ENCODE peak calls at places on chromosomes 12 and 14, in seven cellular contexts. One of them, this sample, is unnamed.

GRCh38 chr14:23639048-23639890 is 3.1 kb downstream of the DHRS2 start:
- DNase-seq in NCI-H460: no peak
- DNase-seq in T-helper 1 cell: no peak
- DNase-seq in NCI-H1092 treated with DMSO at 0.1 percent for 48 hours: no peak
- DNase-seq in endothelial cell: no peak
- DNase-seq in activated CD4-positive, alpha-beta T cell treated with anti-CD3 and anti-CD28 coated beads for 48 hours: no peak
- DNase-seq in heart right ventricle: no peak
- DNase-seq in this sample: no peak

GRCh38 chr14:73741386-73741875 is 27.2 kb upstream of the PNMA1 start:
- DNase-seq in NCI-H460: no peak
- DNase-seq in T-helper 1 cell: peak
- DNase-seq in NCI-H1092 treated with DMSO at 0.1 percent for 48 hours: no peak
- DNase-seq in endothelial cell: peak
- DNase-seq in activated CD4-positive, alpha-beta T cell treated with anti-CD3 and anti-CD28 coated beads for 48 hours: peak
- DNase-seq in heart right ventricle: peak
- DNase-seq in this sample: peak

GRCh38 chr14:102323102-102323501 is 3.6 kb downstream of the ZNF839 start:
- DNase-seq in NCI-H460: peak
- DNase-seq in T-helper 1 cell: no peak
- DNase-seq in NCI-H1092 treated with DMSO at 0.1 percent for 48 hours: peak
- DNase-seq in endothelial cell: peak
- DNase-seq in activated CD4-positive, alpha-beta T cell treated with anti-CD3 and anti-CD28 coated beads for 48 hours: peak
- DNase-seq in heart right ventricle: peak
- DNase-seq in this sample: peak

GRCh38 chr12:42742691-42743090 is 153.1 kb upstream of the PRICKLE1 start:
- DNase-seq in NCI-H460: peak
- DNase-seq in T-helper 1 cell: no peak
- DNase-seq in NCI-H1092 treated with DMSO at 0.1 percent for 48 hours: no peak
- DNase-seq in endothelial cell: no peak
- DNase-seq in activated CD4-positive, alpha-beta T cell treated with anti-CD3 and anti-CD28 coated beads for 48 hours: no peak
- DNase-seq in heart right ventricle: no peak
- DNase-seq in this sample: no peak

GRCh38 chr12:93572712-93573551 is 457 bp downstream of the SOCS2 start:
- DNase-seq in NCI-H460: no peak
- DNase-seq in T-helper 1 cell: no peak
- DNase-seq in NCI-H1092 treated with DMSO at 0.1 percent for 48 hours: no peak
- DNase-seq in endothelial cell: peak
- DNase-seq in activated CD4-positive, alpha-beta T cell treated with anti-CD3 and anti-CD28 coated beads for 48 hours: peak
- DNase-seq in heart right ventricle: peak
- DNase-seq in this sample: peak

GRCh38 chr14:73743431-73743931 is 29.3 kb upstream of the PNMA1 start:
- DNase-seq in NCI-H460: no peak
- DNase-seq in T-helper 1 cell: peak
- DNase-seq in NCI-H1092 treated with DMSO at 0.1 percent for 48 hours: no peak
- DNase-seq in endothelial cell: peak
- DNase-seq in activated CD4-positive, alpha-beta T cell treated with anti-CD3 and anti-CD28 coated beads for 48 hours: peak
- DNase-seq in heart right ventricle: no peak
- DNase-seq in this sample: no peak

GRCh38 chr12:47946413-47947107 is 16.8 kb upstream of the TMEM106C start:
- DNase-seq in NCI-H460: no peak
- DNase-seq in T-helper 1 cell: no peak
- DNase-seq in NCI-H1092 treated with DMSO at 0.1 percent for 48 hours: no peak
- DNase-seq in endothelial cell: no peak
- DNase-seq in activated CD4-positive, alpha-beta T cell treated with anti-CD3 and anti-CD28 coated beads for 48 hours: no peak
- DNase-seq in heart right ventricle: no peak
- DNase-seq in this sample: no peak

GRCh38 chr12:57990241-57990883 is 49.0 kb downstream of the ATP23 start:
- DNase-seq in NCI-H460: no peak
- DNase-seq in T-helper 1 cell: no peak
- DNase-seq in NCI-H1092 treated with DMSO at 0.1 percent for 48 hours: no peak
- DNase-seq in endothelial cell: no peak
- DNase-seq in activated CD4-positive, alpha-beta T cell treated with anti-CD3 and anti-CD28 coated beads for 48 hours: no peak
- DNase-seq in heart right ventricle: no peak
- DNase-seq in this sample: no peak

GRCh38 chr14:46574236-46574970 is 77.2 kb downstream of the RPL10L start:
- DNase-seq in NCI-H460: peak
- DNase-seq in T-helper 1 cell: no peak
- DNase-seq in NCI-H1092 treated with DMSO at 0.1 percent for 48 hours: no peak
- DNase-seq in endothelial cell: no peak
- DNase-seq in activated CD4-positive, alpha-beta T cell treated with anti-CD3 and anti-CD28 coated beads for 48 hours: no peak
- DNase-seq in heart right ventricle: no peak
- DNase-seq in this sample: no peak

GRCh38 chr12:50545783-50546182 is 41.0 kb downstream of the DIP2B start:
- DNase-seq in NCI-H460: no peak
- DNase-seq in T-helper 1 cell: no peak
- DNase-seq in NCI-H1092 treated with DMSO at 0.1 percent for 48 hours: no peak
- DNase-seq in endothelial cell: no peak
- DNase-seq in activated CD4-positive, alpha-beta T cell treated with anti-CD3 and anti-CD28 coated beads for 48 hours: no peak
- DNase-seq in heart right ventricle: no peak
- DNase-seq in this sample: no peak

GRCh38 chr12:108564724-108565123 is 2.3 kb downstream of the ISCU start:
- DNase-seq in NCI-H460: no peak
- DNase-seq in T-helper 1 cell: no peak
- DNase-seq in NCI-H1092 treated with DMSO at 0.1 percent for 48 hours: peak
- DNase-seq in endothelial cell: no peak
- DNase-seq in activated CD4-positive, alpha-beta T cell treated with anti-CD3 and anti-CD28 coated beads for 48 hours: no peak
- DNase-seq in heart right ventricle: no peak
- DNase-seq in this sample: no peak

GRCh38 chr12:57190037-57190436 is 26.6 kb upstream of the NXPH4 start:
- DNase-seq in NCI-H460: no peak
- DNase-seq in T-helper 1 cell: no peak
- DNase-seq in NCI-H1092 treated with DMSO at 0.1 percent for 48 hours: no peak
- DNase-seq in endothelial cell: no peak
- DNase-seq in activated CD4-positive, alpha-beta T cell treated with anti-CD3 and anti-CD28 coated beads for 48 hours: no peak
- DNase-seq in heart right ventricle: peak
- DNase-seq in this sample: no peak

GRCh38 chr14:104783484-104784217 is 11.9 kb downstream of the AKT1 start:
- DNase-seq in NCI-H460: no peak
- DNase-seq in T-helper 1 cell: no peak
- DNase-seq in NCI-H1092 treated with DMSO at 0.1 percent for 48 hours: no peak
- DNase-seq in endothelial cell: no peak
- DNase-seq in activated CD4-positive, alpha-beta T cell treated with anti-CD3 and anti-CD28 coated beads for 48 hours: no peak
- DNase-seq in heart right ventricle: no peak
- DNase-seq in this sample: no peak

GRCh38 chr12:108779998-108780688 is 48.8 kb upstream of the CORO1C start:
- DNase-seq in NCI-H460: no peak
- DNase-seq in T-helper 1 cell: no peak
- DNase-seq in NCI-H1092 treated with DMSO at 0.1 percent for 48 hours: no peak
- DNase-seq in endothelial cell: no peak
- DNase-seq in activated CD4-positive, alpha-beta T cell treated with anti-CD3 and anti-CD28 coated beads for 48 hours: no peak
- DNase-seq in heart right ventricle: no peak
- DNase-seq in this sample: no peak

GRCh38 chr12:132153501-132154340 is 9.5 kb downstream of the NOC4L start:
- DNase-seq in NCI-H460: peak
- DNase-seq in T-helper 1 cell: peak
- DNase-seq in NCI-H1092 treated with DMSO at 0.1 percent for 48 hours: peak
- DNase-seq in endothelial cell: peak
- DNase-seq in activated CD4-positive, alpha-beta T cell treated with anti-CD3 and anti-CD28 coated beads for 48 hours: peak
- DNase-seq in heart right ventricle: peak
- DNase-seq in this sample: peak

GRCh38 chr12:34399631-34400422 is 377.5 kb downstream of the ALG10 start:
- DNase-seq in NCI-H460: no peak
- DNase-seq in T-helper 1 cell: no peak
- DNase-seq in NCI-H1092 treated with DMSO at 0.1 percent for 48 hours: no peak
- DNase-seq in endothelial cell: peak
- DNase-seq in activated CD4-positive, alpha-beta T cell treated with anti-CD3 and anti-CD28 coated beads for 48 hours: no peak
- DNase-seq in heart right ventricle: peak
- DNase-seq in this sample: no peak

GRCh38 chr12:129064201-129064881 is 211.1 kb downstream of the GLT1D1 start:
- DNase-seq in NCI-H460: no peak
- DNase-seq in T-helper 1 cell: no peak
- DNase-seq in NCI-H1092 treated with DMSO at 0.1 percent for 48 hours: peak
- DNase-seq in endothelial cell: no peak
- DNase-seq in activated CD4-positive, alpha-beta T cell treated with anti-CD3 and anti-CD28 coated beads for 48 hours: no peak
- DNase-seq in heart right ventricle: no peak
- DNase-seq in this sample: no peak

GRCh38 chr12:92226036-92226661 is 80.5 kb upstream of the BTG1 start:
- DNase-seq in NCI-H460: no peak
- DNase-seq in T-helper 1 cell: no peak
- DNase-seq in NCI-H1092 treated with DMSO at 0.1 percent for 48 hours: no peak
- DNase-seq in endothelial cell: no peak
- DNase-seq in activated CD4-positive, alpha-beta T cell treated with anti-CD3 and anti-CD28 coated beads for 48 hours: no peak
- DNase-seq in heart right ventricle: no peak
- DNase-seq in this sample: no peak

GRCh38 chr14:100778078-100778927 is 47.6 kb upstream of the MEG3 start:
- DNase-seq in NCI-H460: no peak
- DNase-seq in T-helper 1 cell: no peak
- DNase-seq in NCI-H1092 treated with DMSO at 0.1 percent for 48 hours: no peak
- DNase-seq in endothelial cell: no peak
- DNase-seq in activated CD4-positive, alpha-beta T cell treated with anti-CD3 and anti-CD28 coated beads for 48 hours: no peak
- DNase-seq in heart right ventricle: no peak
- DNase-seq in this sample: no peak

GRCh38 chr14:53714495-53715389 is 241.9 kb downstream of the BMP4 start:
- DNase-seq in NCI-H460: no peak
- DNase-seq in T-helper 1 cell: no peak
- DNase-seq in NCI-H1092 treated with DMSO at 0.1 percent for 48 hours: no peak
- DNase-seq in endothelial cell: no peak
- DNase-seq in activated CD4-positive, alpha-beta T cell treated with anti-CD3 and anti-CD28 coated beads for 48 hours: no peak
- DNase-seq in heart right ventricle: no peak
- DNase-seq in this sample: no peak

GRCh38 chr14:69405762-69406161 is 7.3 kb downstream of the SLC39A9 start:
- DNase-seq in NCI-H460: no peak
- DNase-seq in T-helper 1 cell: no peak
- DNase-seq in NCI-H1092 treated with DMSO at 0.1 percent for 48 hours: no peak
- DNase-seq in endothelial cell: no peak
- DNase-seq in activated CD4-positive, alpha-beta T cell treated with anti-CD3 and anti-CD28 coated beads for 48 hours: no peak
- DNase-seq in heart right ventricle: no peak
- DNase-seq in this sample: no peak

GRCh38 chr12:127393896-127394295 is 873.1 kb upstream of the TMEM132C start:
- DNase-seq in NCI-H460: no peak
- DNase-seq in T-helper 1 cell: no peak
- DNase-seq in NCI-H1092 treated with DMSO at 0.1 percent for 48 hours: no peak
- DNase-seq in endothelial cell: no peak
- DNase-seq in activated CD4-positive, alpha-beta T cell treated with anti-CD3 and anti-CD28 coated beads for 48 hours: no peak
- DNase-seq in heart right ventricle: no peak
- DNase-seq in this sample: no peak

GRCh38 chr12:90520002-90520734 is 434.8 kb downstream of the CCER1 start:
- DNase-seq in NCI-H460: no peak
- DNase-seq in T-helper 1 cell: no peak
- DNase-seq in NCI-H1092 treated with DMSO at 0.1 percent for 48 hours: no peak
- DNase-seq in endothelial cell: no peak
- DNase-seq in activated CD4-positive, alpha-beta T cell treated with anti-CD3 and anti-CD28 coated beads for 48 hours: no peak
- DNase-seq in heart right ventricle: no peak
- DNase-seq in this sample: no peak

GRCh38 chr12:6254491-6254890 is 54.3 kb downstream of the CD9 start:
- DNase-seq in NCI-H460: no peak
- DNase-seq in T-helper 1 cell: no peak
- DNase-seq in NCI-H1092 treated with DMSO at 0.1 percent for 48 hours: no peak
- DNase-seq in endothelial cell: no peak
- DNase-seq in activated CD4-positive, alpha-beta T cell treated with anti-CD3 and anti-CD28 coated beads for 48 hours: no peak
- DNase-seq in heart right ventricle: no peak
- DNase-seq in this sample: no peak

GRCh38 chr12:67789266-67789665 is 140.7 kb downstream of the DYRK2 start:
- DNase-seq in NCI-H460: no peak
- DNase-seq in T-helper 1 cell: no peak
- DNase-seq in NCI-H1092 treated with DMSO at 0.1 percent for 48 hours: no peak
- DNase-seq in endothelial cell: no peak
- DNase-seq in activated CD4-positive, alpha-beta T cell treated with anti-CD3 and anti-CD28 coated beads for 48 hours: no peak
- DNase-seq in heart right ventricle: no peak
- DNase-seq in this sample: no peak

GRCh38 chr14:104515059-104515810 is 64.3 kb upstream of the C14orf180 start:
- DNase-seq in NCI-H460: no peak
- DNase-seq in T-helper 1 cell: no peak
- DNase-seq in NCI-H1092 treated with DMSO at 0.1 percent for 48 hours: no peak
- DNase-seq in endothelial cell: no peak
- DNase-seq in activated CD4-positive, alpha-beta T cell treated with anti-CD3 and anti-CD28 coated beads for 48 hours: no peak
- DNase-seq in heart right ventricle: no peak
- DNase-seq in this sample: no peak

GRCh38 chr12:26563555-26563954 is 269.4 kb downstream of the ITPR2 start:
- DNase-seq in NCI-H460: no peak
- DNase-seq in T-helper 1 cell: no peak
- DNase-seq in NCI-H1092 treated with DMSO at 0.1 percent for 48 hours: no peak
- DNase-seq in endothelial cell: no peak
- DNase-seq in activated CD4-positive, alpha-beta T cell treated with anti-CD3 and anti-CD28 coated beads for 48 hours: no peak
- DNase-seq in heart right ventricle: no peak
- DNase-seq in this sample: no peak

GRCh38 chr14:39488600-39488999 is 56.4 kb upstream of the FBXO33 start:
- DNase-seq in NCI-H460: no peak
- DNase-seq in T-helper 1 cell: no peak
- DNase-seq in NCI-H1092 treated with DMSO at 0.1 percent for 48 hours: no peak
- DNase-seq in endothelial cell: peak
- DNase-seq in activated CD4-positive, alpha-beta T cell treated with anti-CD3 and anti-CD28 coated beads for 48 hours: no peak
- DNase-seq in heart right ventricle: no peak
- DNase-seq in this sample: peak

GRCh38 chr14:104445086-104445485 is 134.5 kb upstream of the C14orf180 start:
- DNase-seq in NCI-H460: no peak
- DNase-seq in T-helper 1 cell: no peak
- DNase-seq in NCI-H1092 treated with DMSO at 0.1 percent for 48 hours: no peak
- DNase-seq in endothelial cell: no peak
- DNase-seq in activated CD4-positive, alpha-beta T cell treated with anti-CD3 and anti-CD28 coated beads for 48 hours: no peak
- DNase-seq in heart right ventricle: no peak
- DNase-seq in this sample: no peak

GRCh38 chr12:116319316-116319715 is 41.8 kb upstream of the MED13L start:
- DNase-seq in NCI-H460: no peak
- DNase-seq in T-helper 1 cell: no peak
- DNase-seq in NCI-H1092 treated with DMSO at 0.1 percent for 48 hours: peak
- DNase-seq in endothelial cell: no peak
- DNase-seq in activated CD4-positive, alpha-beta T cell treated with anti-CD3 and anti-CD28 coated beads for 48 hours: no peak
- DNase-seq in heart right ventricle: no peak
- DNase-seq in this sample: no peak

GRCh38 chr14:79842270-79842669 is 369.0 kb downstream of the DIO2 start:
- DNase-seq in NCI-H460: peak
- DNase-seq in T-helper 1 cell: no peak
- DNase-seq in NCI-H1092 treated with DMSO at 0.1 percent for 48 hours: no peak
- DNase-seq in endothelial cell: no peak
- DNase-seq in activated CD4-positive, alpha-beta T cell treated with anti-CD3 and anti-CD28 coated beads for 48 hours: no peak
- DNase-seq in heart right ventricle: peak
- DNase-seq in this sample: no peak

GRCh38 chr14:102819790-102820330 is 42.6 kb downstream of the TRAF3 start:
- DNase-seq in NCI-H460: no peak
- DNase-seq in T-helper 1 cell: no peak
- DNase-seq in NCI-H1092 treated with DMSO at 0.1 percent for 48 hours: no peak
- DNase-seq in endothelial cell: no peak
- DNase-seq in activated CD4-positive, alpha-beta T cell treated with anti-CD3 and anti-CD28 coated beads for 48 hours: no peak
- DNase-seq in heart right ventricle: no peak
- DNase-seq in this sample: no peak

GRCh38 chr12:1644523-1645438 is 15.8 kb downstream of the WNT5B start:
- DNase-seq in NCI-H460: no peak
- DNase-seq in T-helper 1 cell: no peak
- DNase-seq in NCI-H1092 treated with DMSO at 0.1 percent for 48 hours: peak
- DNase-seq in endothelial cell: no peak
- DNase-seq in activated CD4-positive, alpha-beta T cell treated with anti-CD3 and anti-CD28 coated beads for 48 hours: no peak
- DNase-seq in heart right ventricle: peak
- DNase-seq in this sample: no peak